ENCODE peak calls at places on chromosome 14, in eight cellular contexts. U, Q, D, F, M, W, L and S are unnamed samples. For H3K9me3 and H3K4me1, the result is how much of the 10 kb centered on the place peaks cover.

GRCh38 chr14:104604461-104605449 is at the start of gene TMEM179:
- DNase-seq in U (peak), Q (peak), D (no peak), F (no peak), M (peak), W (no peak), L (no peak), S (no peak)

GRCh38 chr14:103260629-103261124 is 73.4 kb upstream of the EIF5 start:
- DNase-seq in U (peak), Q (peak), D (peak), F (no peak), M (no peak), W (no peak), L (no peak), S (no peak)

GRCh38 chr14:93044601-93045000 is 71.1 kb downstream of the ITPK1 start:
- DNase-seq in U (no peak), Q (no peak), D (no peak), F (no peak), M (no peak), W (no peak), L (no peak), S (no peak)

GRCh38 chr14:61258985-61259384 is 22.2 kb downstream of the TMEM30B start:
- DNase-seq in U (no peak), Q (peak), D (no peak), F (no peak), M (no peak), W (no peak), L (no peak), S (no peak)

GRCh38 chr14:100775831-100776591 is 49.3 kb downstream of the DLK1 start:
- DNase-seq in U (peak), Q (no peak), D (no peak), F (no peak), M (no peak), W (no peak), L (no peak), S (no peak)

GRCh38 chr14:38310420-38310995 is 54.6 kb upstream of the CLEC14A start:
- DNase-seq in U (no peak), Q (no peak), D (no peak), F (no peak), M (no peak), W (no peak), L (peak), S (no peak)

GRCh38 chr14:20262642-20263128 is 23.6 kb downstream of the OR11H4 start:
- DNase-seq in U (peak), Q (peak), D (no peak), F (no peak), M (no peak), W (no peak), L (peak), S (no peak)

GRCh38 chr14:71745072-71745471 is 187.2 kb upstream of the RGS6 start:
- DNase-seq in U (no peak), Q (no peak), D (no peak), F (no peak), M (no peak), W (no peak), L (no peak), S (no peak)

GRCh38 chr14:39568809-39569538 is 136.7 kb upstream of the FBXO33 start:
- DNase-seq in U (no peak), Q (no peak), D (no peak), F (no peak), M (no peak), W (no peak), L (no peak), S (no peak)

GRCh38 chr14:61753631-61754030 is 8.6 kb upstream of the SNAPC1 start:
- DNase-seq in U (peak), Q (peak), D (no peak), F (no peak), M (no peak), W (no peak), L (no peak), S (no peak)

GRCh38 chr14:99124482-99125104 is 147.4 kb downstream of the BCL11B start:
- DNase-seq in U (no peak), Q (no peak), D (peak), F (no peak), M (no peak), W (no peak), L (no peak), S (no peak)

GRCh38 chr14:39367387-39367751 is 64.9 kb downstream of the FBXO33 start:
- DNase-seq in U (no peak), Q (no peak), D (no peak), F (no peak), M (no peak), W (no peak), L (no peak), S (no peak)

DNA sequence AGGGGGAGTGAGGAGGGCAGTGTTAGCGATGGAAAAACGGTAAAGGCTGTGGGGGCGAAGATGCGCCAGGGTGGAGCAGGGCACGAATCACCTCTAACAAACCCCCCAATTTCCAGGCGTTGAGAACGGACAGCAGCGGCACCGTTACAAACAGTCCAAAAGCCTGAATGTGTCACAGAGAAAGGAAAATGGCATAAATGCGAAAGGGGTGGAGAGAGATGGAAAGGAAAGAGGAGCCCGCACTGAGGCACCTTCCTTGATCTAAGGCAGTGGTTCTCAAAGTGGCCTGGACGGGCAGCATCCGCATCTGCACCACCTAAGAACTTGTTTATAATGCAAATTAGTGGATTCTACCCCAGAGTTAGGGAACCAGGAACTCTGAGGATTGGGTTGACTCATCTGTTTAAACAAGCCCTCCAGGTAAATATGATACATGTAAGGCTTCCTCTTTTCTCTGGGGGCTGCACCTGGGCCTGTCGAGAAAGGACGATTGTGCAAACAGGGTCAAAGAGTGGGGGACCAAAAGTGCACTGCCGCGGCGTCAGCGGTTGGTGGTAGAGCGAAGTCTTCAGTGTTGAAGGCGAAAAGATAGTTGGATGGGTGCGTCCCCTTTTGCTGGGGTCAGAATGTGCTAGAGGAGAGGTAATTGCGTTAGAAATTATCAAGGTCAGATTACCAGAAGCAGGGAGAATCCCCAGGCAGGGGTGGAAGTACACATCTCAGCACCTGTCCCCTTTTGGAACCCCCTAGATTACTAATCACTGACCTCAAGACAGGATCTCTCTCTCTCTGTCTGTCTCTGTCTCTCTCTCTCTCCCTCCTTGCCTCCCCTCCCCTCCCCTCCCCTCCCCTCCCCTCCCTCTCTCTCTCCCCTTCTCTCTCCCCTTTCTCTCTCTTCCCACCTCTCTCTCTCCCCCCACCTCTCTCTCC is 1.3 kb upstream of the KCNH5 start:
- DNase-seq in U (no peak), Q (no peak), D (no peak), F (no peak), M (no peak), W (no peak), L (no peak), S (no peak)
- H3K9me3 ChIP-seq in U (under half), Q (under half), D (under half), F (under half), M (under half), W (under half), L (under half), S (under half)

GRCh38 chr14:49865431-49865859 is 12.9 kb upstream of the NEMF start:
- DNase-seq in U (peak), Q (peak), D (peak), F (peak), M (peak), W (peak), L (peak), S (peak)
- H3K4me1 ChIP-seq in U (under half), Q (under half), D (under half), F (under half), M (under half), W (under half), L (half or more), S (half or more)

DNA sequence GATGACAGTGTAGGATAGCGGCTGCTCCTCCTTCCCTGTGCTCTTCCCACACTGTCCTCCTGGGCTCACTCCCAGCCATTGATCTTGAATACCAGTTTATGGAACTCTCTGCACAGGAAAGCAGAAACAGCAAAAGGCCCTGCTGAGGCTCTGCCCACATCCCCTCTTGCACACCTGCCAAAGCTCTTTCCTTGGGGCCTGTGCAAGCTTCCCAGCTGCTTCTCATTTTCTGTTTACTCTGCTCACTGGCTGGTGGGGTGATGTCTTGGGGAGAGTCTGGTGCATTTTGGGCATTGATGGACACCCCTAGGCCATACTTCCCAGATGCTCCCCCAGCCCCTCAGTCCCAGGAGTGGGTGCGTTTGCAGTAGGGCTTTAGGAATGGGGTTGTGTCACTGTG is 361.8 kb downstream of the TMEM121 start:
- DNase-seq in U (no peak), Q (no peak), D (no peak), F (no peak), M (no peak), W (no peak), L (no peak), S (no peak)
- H3K9me3 ChIP-seq in U (under half), Q (under half), D (under half), F (under half), M (under half), W (under half), L (under half), S (under half)

GRCh38 chr14:59356783-59357182 is 108.4 kb downstream of the GPR135 start:
- DNase-seq in U (no peak), Q (no peak), D (no peak), F (no peak), M (no peak), W (no peak), L (peak), S (no peak)

GRCh38 chr14:59355101-59355500 is 110.1 kb downstream of the GPR135 start:
- DNase-seq in U (no peak), Q (no peak), D (no peak), F (no peak), M (no peak), W (no peak), L (peak), S (no peak)

GRCh38 chr14:59352951-59353350 is 112.2 kb downstream of the GPR135 start:
- DNase-seq in U (no peak), Q (no peak), D (no peak), F (no peak), M (no peak), W (no peak), L (no peak), S (no peak)

GRCh38 chr14:59356298-59356697 is 108.9 kb downstream of the GPR135 start:
- DNase-seq in U (no peak), Q (no peak), D (no peak), F (no peak), M (no peak), W (no peak), L (peak), S (no peak)

GRCh38 chr14:59354666-59355065 is 110.5 kb downstream of the GPR135 start:
- DNase-seq in U (peak), Q (peak), D (no peak), F (no peak), M (no peak), W (no peak), L (no peak), S (no peak)
- H3K4me1 ChIP-seq in U (under half), Q (under half), D (under half), F (under half), M (under half), W (under half), L (half or more), S (under half)

GRCh38 chr14:79464468-79464867 is 746.8 kb downstream of the DIO2 start:
- DNase-seq in U (no peak), Q (no peak), D (no peak), F (no peak), M (no peak), W (no peak), L (no peak), S (no peak)

GRCh38 chr14:79466938-79467527 is 744.3 kb downstream of the DIO2 start:
- DNase-seq in U (no peak), Q (no peak), D (no peak), F (no peak), M (no peak), W (no peak), L (peak), S (no peak)

GRCh38 chr14:79468491-79468890 is 742.8 kb downstream of the DIO2 start:
- DNase-seq in U (no peak), Q (no peak), D (no peak), F (no peak), M (no peak), W (no peak), L (no peak), S (no peak)

GRCh38 chr14:79465651-79466050 is 745.7 kb downstream of the DIO2 start:
- DNase-seq in U (no peak), Q (no peak), D (no peak), F (no peak), M (no peak), W (no peak), L (no peak), S (no peak)

GRCh38 chr14:79467837-79468236 is 743.5 kb downstream of the DIO2 start:
- DNase-seq in U (no peak), Q (no peak), D (no peak), F (peak), M (no peak), W (no peak), L (no peak), S (no peak)
- H3K9me3 ChIP-seq in U (under half), Q (under half), D (under half), F (under half), M (under half), W (under half), L (under half), S (under half)

GRCh38 chr14:54446201-54446693 is 5.1 kb upstream of the CNIH1 start:
- DNase-seq in U (no peak), Q (no peak), D (peak), F (no peak), M (no peak), W (no peak), L (no peak), S (no peak)

GRCh38 chr14:54444003-54444402 is 2.8 kb upstream of the CNIH1 start:
- DNase-seq in U (no peak), Q (peak), D (no peak), F (no peak), M (no peak), W (no peak), L (no peak), S (no peak)

GRCh38 chr14:54444701-54445100 is 3.5 kb upstream of the CNIH1 start:
- DNase-seq in U (no peak), Q (peak), D (no peak), F (no peak), M (no peak), W (no peak), L (no peak), S (no peak)

GRCh38 chr14:54450535-54450934 is 9.4 kb upstream of the CNIH1 start:
- DNase-seq in U (peak), Q (peak), D (no peak), F (no peak), M (no peak), W (no peak), L (peak), S (no peak)

DNA sequence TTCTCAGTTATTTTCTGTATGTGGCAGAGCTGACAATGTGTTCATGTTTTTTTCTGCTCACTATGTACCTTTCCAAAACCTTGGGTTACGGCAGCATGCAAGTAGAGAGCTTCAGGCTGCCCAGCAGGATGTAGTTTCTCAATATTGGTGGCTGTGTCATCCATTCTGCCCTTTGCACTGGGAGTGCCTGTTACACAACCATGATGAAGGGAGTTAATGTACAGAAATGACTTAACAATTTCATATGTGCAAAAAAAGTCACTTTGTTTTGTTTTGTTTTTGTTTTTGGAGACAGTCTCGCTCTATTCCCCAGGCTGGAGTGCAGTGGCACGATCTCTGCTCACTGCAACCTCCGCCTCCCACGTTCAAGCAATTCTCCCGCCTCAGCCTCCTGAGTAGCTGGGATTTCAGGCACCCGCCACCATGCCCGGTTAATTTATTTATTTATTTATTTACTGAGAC is 6.1 kb upstream of the CNIH1 start:
- DNase-seq in U (peak), Q (peak), D (peak), F (peak), M (no peak), W (no peak), L (no peak), S (no peak)
- H3K4me1 ChIP-seq in U (under half), Q (under half), D (under half), F (under half), M (under half), W (under half), L (under half), S (under half)